ENCODE peak calls at places on chromosomes 3 and 15, in seven cellular contexts. B is tibial nerve, X is Peyer's patch, T is transverse colon, U is IMR-90, S is A549, P is heart left ventricle. D is an unnamed sample.

GRCh38 chr3:27943106-27943505 is 221.0 kb upstream of the EOMES start:
- DNase-seq in B (no peak), T (no peak), U (no peak), S (no peak), X (no peak), P (no peak), D (no peak)

GRCh38 chr3:158152186-158152585 is 42.3 kb downstream of the RSRC1 start:
- DNase-seq in S (no peak), P (no peak), U (peak), B (no peak), T (no peak), X (no peak), D (no peak)

GRCh38 chr15:29278436-29279099 is 8.9 kb upstream of the NSMCE3 start:
- DNase-seq in U (peak), T (no peak), S (no peak), P (no peak), X (no peak), B (no peak), D (no peak)

GRCh38 chr3:102237838-102238237 is 197.0 kb upstream of the ZPLD1 start:
- DNase-seq in T (no peak), U (no peak), B (no peak), X (no peak), S (no peak), P (no peak), D (no peak)

GRCh38 chr15:39447431-39447830 is 133.4 kb upstream of the THBS1 start:
- DNase-seq in T (no peak), X (no peak), B (no peak), U (no peak), P (no peak), S (no peak), D (no peak)

GRCh38 chr3:187971629-187972028 is 182.3 kb upstream of the LPP start:
- DNase-seq in P (no peak), U (no peak), T (no peak), B (no peak), S (no peak), X (no peak), D (no peak)

GRCh38 chr15:88529021-88529630 is 17.4 kb downstream of the DET1 start:
- DNase-seq in B (no peak), T (no peak), X (no peak), P (no peak), S (no peak), U (peak), D (no peak)

GRCh38 chr3:37862712-37863551 is 1.3 kb downstream of the CTDSPL start:
- DNase-seq in X (no peak), S (no peak), P (peak), T (peak), U (peak), B (peak), D (no peak)

GRCh38 chr3:113890256-113890900 is 51.8 kb downstream of the GRAMD1C start:
- DNase-seq in B (no peak), X (peak), S (no peak), T (peak), U (no peak), P (no peak), D (peak)

GRCh38 chr3:62755285-62755684 is 119.9 kb downstream of the CADPS start:
- DNase-seq in B (no peak), S (no peak), U (no peak), T (no peak), X (no peak), P (no peak), D (no peak)

GRCh38 chr3:125300416-125300815 is 74.7 kb downstream of the ZNF148 start:
- DNase-seq in B (no peak), S (no peak), P (no peak), X (no peak), U (peak), T (no peak), D (no peak)

GRCh38 chr3:23856286-23856685 is 50.5 kb downstream of the UBE2E1 start:
- DNase-seq in X (no peak), U (peak), B (no peak), P (no peak), S (no peak), T (no peak), D (no peak)

GRCh38 chr3:127182848-127183714 is 9.8 kb upstream of the PRR23E start:
- DNase-seq in U (no peak), X (no peak), B (no peak), T (no peak), S (no peak), P (no peak), D (no peak)

GRCh38 chr3:117019082-117019713 is 309.6 kb downstream of the TUSC7 start:
- DNase-seq in S (peak), P (peak), X (no peak), B (peak), U (peak), T (peak), D (peak)

GRCh38 chr15:59313703-59314332 is 58.9 kb downstream of the MYO1E start:
- DNase-seq in B (peak), S (peak), X (peak), T (peak), P (peak), U (peak), D (no peak)

GRCh38 chr3:13217736-13218540 is 144.7 kb upstream of the IQSEC1 start:
- DNase-seq in X (no peak), B (no peak), P (no peak), U (peak), S (peak), T (no peak), D (no peak)

GRCh38 chr3:13214847-13215472 is 141.7 kb upstream of the IQSEC1 start:
- DNase-seq in S (no peak), T (no peak), U (no peak), X (no peak), B (no peak), P (no peak), D (no peak)

GRCh38 chr3:13217253-13217652 is 144.0 kb upstream of the IQSEC1 start:
- DNase-seq in U (no peak), X (no peak), P (no peak), T (no peak), B (no peak), S (no peak), D (no peak)

GRCh38 chr3:13213911-13214846 is 140.9 kb upstream of the IQSEC1 start:
- DNase-seq in X (no peak), U (no peak), B (no peak), P (no peak), S (no peak), T (no peak), D (no peak)

GRCh38 chr3:13215940-13216546 is 142.8 kb upstream of the IQSEC1 start:
- DNase-seq in S (peak), B (no peak), P (no peak), U (peak), X (no peak), T (no peak), D (no peak)
- TF ChIP-seq POLR2A in S (no peak), B (no peak), P (no peak), U (no peak), X (no peak), T (no peak), D (no peak)

DNA sequence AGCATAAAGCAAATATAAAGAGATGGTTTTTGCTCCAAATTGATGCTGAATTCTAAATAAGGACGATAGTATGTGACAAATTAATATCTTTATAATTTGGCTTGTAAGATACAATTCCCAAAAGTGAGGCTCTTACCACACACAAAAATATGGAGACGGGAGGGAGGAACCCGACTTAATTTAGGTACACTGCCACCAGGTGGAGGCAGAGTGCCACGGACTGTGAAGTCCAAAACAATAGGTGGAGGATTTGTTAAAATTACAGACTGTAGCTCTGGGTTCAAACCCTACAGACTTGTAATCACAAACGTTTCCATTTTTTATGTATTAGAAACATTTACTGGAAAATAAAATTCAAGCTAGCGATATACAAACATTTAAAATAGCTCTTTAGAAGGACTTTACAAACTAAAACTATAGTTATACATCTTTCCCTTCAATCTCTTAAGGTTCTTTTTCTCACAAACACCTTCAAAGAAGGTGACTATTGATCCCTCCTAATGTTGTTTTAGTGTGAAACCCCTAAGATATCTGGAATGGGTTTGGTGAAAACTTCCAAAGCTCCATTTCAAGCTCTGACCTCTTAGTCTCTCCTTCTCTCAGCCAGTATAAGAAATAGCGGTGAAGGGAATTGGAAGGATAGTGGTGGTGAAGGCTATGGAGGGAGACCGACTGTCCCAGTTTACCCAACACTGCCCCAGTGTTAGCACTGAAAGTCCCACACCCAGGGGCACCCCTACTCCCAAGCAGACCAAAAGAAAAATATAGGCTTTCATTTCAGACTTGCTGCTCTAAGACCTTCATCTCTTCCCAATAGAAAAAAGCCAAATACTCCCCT is 89.7 kb downstream of the AQP9 start:
- DNase-seq in U (peak), P (peak), S (peak), B (peak), X (peak), T (peak), D (peak)
- TF ChIP-seq POLR2A in U (peak), P (no peak), S (no peak), B (no peak), X (no peak), T (no peak), D (no peak)

DNA sequence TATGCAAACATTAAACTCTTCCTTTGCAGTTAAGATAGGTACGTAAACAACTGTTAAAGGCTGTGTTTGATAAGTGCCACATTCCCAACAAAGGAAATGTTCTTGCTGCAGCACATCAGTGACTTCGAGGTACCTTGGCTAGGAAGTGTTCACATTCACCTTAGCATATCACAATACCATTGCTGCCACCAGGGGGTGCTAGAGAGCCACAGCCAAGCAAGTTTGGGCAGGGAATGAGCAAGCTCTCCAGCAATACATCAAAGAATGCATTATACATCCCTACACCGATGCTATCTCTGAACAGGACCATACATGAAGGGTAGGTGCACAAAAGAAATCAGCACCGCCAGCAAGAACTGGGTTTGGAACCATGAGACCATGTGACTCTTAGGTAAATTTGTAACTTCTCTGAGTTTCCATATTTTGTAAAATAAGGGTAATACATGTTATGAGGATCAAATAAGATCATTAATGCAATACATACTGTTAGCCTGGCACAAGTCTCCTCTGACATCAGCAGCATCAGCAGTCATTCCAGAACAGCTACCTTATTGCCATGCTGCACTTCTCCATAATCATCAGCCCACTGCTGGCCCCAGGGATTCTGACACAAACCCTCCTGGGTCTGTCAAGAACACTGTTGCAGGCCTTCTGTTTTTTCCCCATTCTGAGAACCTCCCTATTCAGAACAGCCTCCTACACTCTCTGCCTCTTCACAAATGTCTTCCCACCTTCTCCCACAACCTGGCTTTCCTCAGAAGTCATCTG is 37.6 kb downstream of the RYK start:
- DNase-seq in T (peak), U (peak), S (peak), X (peak), B (peak), P (peak), D (peak)
- TF ChIP-seq POLR2A in T (no peak), U (no peak), S (no peak), X (no peak), B (no peak), P (no peak), D (no peak)

GRCh38 chr3:110612045-110612444 is 459.6 kb upstream of the NECTIN3 start:
- DNase-seq in T (no peak), B (no peak), P (no peak), X (no peak), U (no peak), S (no peak), D (no peak)
- TF ChIP-seq POLR2A in T (no peak), B (no peak), P (no peak), X (no peak), U (no peak), S (no peak), D (no peak)

GRCh38 chr3:56363720-56364119 is 104.5 kb downstream of the ERC2 start:
- DNase-seq in B (no peak), S (no peak), X (no peak), T (no peak), P (no peak), U (no peak), D (no peak)

GRCh38 chr3:56368860-56369259 is 99.4 kb downstream of the ERC2 start:
- DNase-seq in U (no peak), P (no peak), B (no peak), S (no peak), X (no peak), T (no peak), D (no peak)

GRCh38 chr3:56365905-56366640 is 102.2 kb downstream of the ERC2 start:
- DNase-seq in S (no peak), P (no peak), T (no peak), X (no peak), B (no peak), U (no peak), D (no peak)

GRCh38 chr3:56364665-56365064 is 103.6 kb downstream of the ERC2 start:
- DNase-seq in X (no peak), U (no peak), T (no peak), S (no peak), P (no peak), B (no peak), D (no peak)

DNA sequence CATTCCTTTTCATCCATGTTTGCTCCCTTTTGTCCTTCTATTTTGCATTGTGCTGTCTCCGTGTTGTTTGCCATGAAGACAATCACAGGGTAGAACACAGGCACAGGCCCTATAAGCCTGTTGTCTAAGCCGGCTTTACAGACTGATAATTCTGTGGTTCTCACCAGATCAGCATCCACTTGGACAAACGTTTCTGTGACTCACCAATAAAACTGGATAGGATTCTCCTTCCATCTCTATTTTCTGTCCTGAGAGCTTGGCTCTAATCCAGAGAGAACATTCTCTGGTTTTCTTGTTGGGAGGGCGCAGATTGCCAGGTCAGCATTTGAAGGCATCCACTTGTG is 101.7 kb downstream of the ERC2 start:
- DNase-seq in S (no peak), B (no peak), X (no peak), T (no peak), P (no peak), U (no peak), D (no peak)
- TF ChIP-seq POLR2A in S (no peak), B (no peak), X (no peak), T (no peak), P (no peak), U (no peak), D (no peak)

D was measured in erythroblast.